ENCODE peak calls at places on chromosomes 4 and X, in five cellular contexts. A, X, E, B and J are unnamed samples.

GRCh38 chr4:110823251-110823650 is 200.4 kb upstream of the PITX2 start:
- DNase-seq in B (no peak), E (no peak), A (no peak), X (no peak), J (peak; percentile 60)

GRCh38 chr4:3157366-3157765 is 82.9 kb downstream of the HTT start:
- DNase-seq in B (no peak), E (no peak), A (no peak), X (no peak), J (no peak)

GRCh38 chrX:123064053-123064452 is 120.0 kb upstream of the GRIA3 start:
- DNase-seq in X (no peak), A (no peak), E (no peak), B (no peak), J (no peak)

GRCh38 chr4:24771241-24771640 is 24.1 kb upstream of the SOD3 start:
- DNase-seq in E (no peak), X (no peak), B (no peak), A (no peak), J (no peak)

GRCh38 chr4:175671491-175671934 is 140.6 kb downstream of the GPM6A start:
- DNase-seq in E (peak; percentile 3), A (no peak), B (no peak), X (peak; percentile 7), J (no peak)

GRCh38 chrX:70979136-70979762 is 48.4 kb upstream of the SLC7A3 start:
- DNase-seq in E (peak; percentile 4), B (no peak), X (peak; percentile 18), A (no peak), J (peak; percentile 52)

GRCh38 chr4:87042986-87043820 is 108.4 kb downstream of the AFF1 start:
- DNase-seq in X (no peak), A (no peak), B (no peak), E (no peak), J (no peak)

GRCh38 chrX:13001961-13002671 is 27.2 kb downstream of the TMSB4X start:
- DNase-seq in E (no peak), B (no peak), A (no peak), X (no peak), J (peak; percentile 52)

GRCh38 chr4:14529653-14530052 is 472.6 kb upstream of the CPEB2 start:
- DNase-seq in X (no peak), A (no peak), E (no peak), B (no peak), J (no peak)

DNA sequence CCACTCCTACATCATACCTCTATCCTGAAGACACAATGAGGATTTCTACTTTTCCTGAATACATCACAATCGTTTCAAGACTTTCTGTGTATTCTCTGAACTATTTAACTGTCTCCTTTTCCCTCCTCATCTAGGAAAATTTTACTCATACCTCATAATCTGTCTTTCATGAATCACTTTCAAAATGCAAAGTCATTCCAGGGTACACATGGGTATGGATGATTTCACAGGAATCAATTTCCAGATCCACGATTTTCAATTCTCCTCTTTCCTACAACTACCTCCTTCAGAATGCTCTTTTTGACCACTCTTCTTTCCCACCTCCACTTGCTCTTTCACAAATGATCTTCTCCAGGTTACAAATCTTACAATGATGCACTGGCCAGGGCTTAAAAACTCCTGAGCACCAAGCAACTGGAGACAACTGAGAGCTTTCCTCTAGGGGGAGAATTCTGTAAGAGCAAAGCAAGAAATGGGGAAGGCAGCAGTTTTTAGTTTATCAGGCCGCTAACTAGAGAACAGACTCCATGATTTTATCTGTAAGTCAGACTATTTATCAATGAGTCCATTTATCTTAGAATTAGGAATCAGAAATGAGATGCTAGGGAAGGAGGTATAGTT is 116.4 kb downstream of the PPP3CA start:
- DNase-seq in A (no peak), X (no peak), B (no peak), E (no peak), J (peak; percentile 5)
- TF ChIP-seq CTCF in A (no peak), X (no peak), B (no peak), E (no peak), J (no peak)

GRCh38 chr4:89439533-89439932 is 131.9 kb upstream of the GPRIN3 start:
- DNase-seq in E (no peak), B (no peak), A (no peak), X (no peak), J (no peak)

GRCh38 chr4:89438102-89438831 is 130.7 kb upstream of the GPRIN3 start:
- DNase-seq in A (peak; percentile 10), E (peak; percentile 34), X (peak; percentile 21), B (peak; percentile 9), J (peak; percentile 49)

GRCh38 chr4:89434364-89434988 is 126.9 kb upstream of the GPRIN3 start:
- DNase-seq in X (peak; percentile 6), A (no peak), E (peak; percentile 34), B (no peak), J (peak; percentile 35)
- TF ChIP-seq RAD21 in X (peak; percentile 82), A (peak; percentile 67), E (peak; percentile 91), B (peak; percentile 77), J (peak; percentile 76)

DNA sequence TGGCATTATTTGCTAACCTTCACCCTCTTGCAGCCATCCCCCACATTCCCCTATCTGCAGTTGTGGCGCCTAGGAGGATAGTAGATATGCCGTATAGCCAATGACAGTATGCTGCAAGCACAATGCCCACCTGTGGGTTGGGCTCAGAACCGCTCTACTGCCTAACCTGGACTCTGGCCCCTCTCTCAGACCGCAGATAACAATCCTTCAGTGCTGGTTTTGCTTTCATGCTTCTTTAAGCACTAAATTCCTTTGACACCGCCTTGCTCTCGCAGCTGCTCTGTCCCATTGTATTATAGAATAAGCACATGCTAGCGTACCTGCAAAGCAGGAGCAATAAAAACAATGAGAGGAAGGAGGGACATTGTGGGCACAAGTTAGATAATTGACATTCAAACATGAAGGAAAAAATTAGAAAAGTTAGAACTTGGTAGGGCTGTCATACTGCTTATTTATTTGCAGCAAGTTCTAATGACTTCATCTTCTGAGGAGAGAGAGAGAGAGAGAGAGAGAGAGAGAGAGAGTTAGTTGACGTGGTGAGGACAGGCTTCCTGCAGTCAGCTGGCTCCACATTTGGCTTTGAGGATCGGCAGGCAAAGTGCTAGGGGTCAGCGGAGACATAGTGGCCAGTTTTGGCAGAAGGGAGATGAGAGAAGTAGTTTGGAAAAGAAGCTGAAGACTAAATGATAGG is 55.8 kb downstream of the WWC2 start:
- DNase-seq in E (no peak), B (no peak), A (no peak), X (no peak), J (peak; percentile 24)
- TF ChIP-seq RCOR1 in E (no peak), B (no peak), A (no peak), X (no peak), J (no peak)

GRCh38 chrX:140393507-140393906 is 111.4 kb downstream of the SOX3 start:
- DNase-seq in B (no peak), X (no peak), A (no peak), E (no peak), J (no peak)

GRCh38 chrX:140389331-140389730 is 115.5 kb downstream of the SOX3 start:
- DNase-seq in A (no peak), X (no peak), E (no peak), B (no peak), J (no peak)

DNA sequence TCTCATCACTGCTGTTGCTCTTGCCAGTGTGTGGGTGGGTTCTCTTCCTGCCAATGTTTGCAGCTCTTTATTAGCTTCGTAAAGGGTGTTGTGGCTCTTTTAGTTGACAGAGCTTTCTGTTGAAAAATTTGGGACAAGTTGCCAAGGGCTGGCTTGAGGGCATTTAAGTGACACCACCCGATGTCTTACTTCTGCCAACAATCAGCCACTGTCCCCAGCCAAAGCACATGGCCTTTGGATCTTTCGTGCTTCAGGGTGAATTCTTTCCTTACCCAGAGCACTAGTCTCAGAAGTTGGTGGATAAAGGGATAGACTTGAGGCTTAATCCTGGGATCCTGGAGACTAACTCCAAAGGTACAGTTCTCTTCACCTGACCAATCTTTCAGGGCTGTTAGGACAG is 113.6 kb downstream of the SOX3 start:
- DNase-seq in X (no peak), E (no peak), B (no peak), A (no peak), J (no peak)
- TF ChIP-seq CTCF in X (no peak), E (no peak), B (no peak), A (no peak), J (no peak)

GRCh38 chr4:182600093-182600492 is 317.1 kb downstream of the DCTD start:
- DNase-seq in A (no peak), X (no peak), E (peak; percentile 68), B (no peak), J (peak; percentile 64)
- TF ChIP-seq RAD21 in A (no peak), X (no peak), E (peak; percentile 35), B (no peak), J (no peak)

GRCh38 chr4:79232555-79232954 is 93.3 kb downstream of the NAA11 start:
- DNase-seq in B (no peak), X (no peak), A (no peak), E (no peak), J (peak; percentile 7)
- TF ChIP-seq RCOR1 in B (no peak), X (no peak), A (no peak), E (no peak), J (no peak)